ENCODE peak calls at places on chromosomes 3 and 15, in seven cellular contexts. O is transverse colon; F is iPS DF 6.9; J is pancreas; G is GM12878; T is Peyer's patch; P is CD4-positive, alpha-beta memory T cell. R is an unnamed sample.

GRCh38 chr15:50993598-50993997 is 85.1 kb downstream of the AP4E1 start:
- DNase-seq in O (no peak), F (no peak), J (no peak), G (no peak), T (no peak), P (no peak), R (no peak)

GRCh38 chr3:37458162-37458895 is 283.9 kb upstream of the LRRFIP2 start:
- DNase-seq in O (no peak), F (no peak), J (no peak), G (no peak), T (no peak), P (no peak), R (no peak)

GRCh38 chr3:21330293-21330692 is 420.7 kb downstream of the ZNF385D start:
- DNase-seq in O (no peak), F (no peak), J (no peak), G (peak; percentile 9), T (no peak), P (no peak), R (no peak)

GRCh38 chr3:152039887-152040286 is 166.4 kb downstream of the SUCNR1 start:
- DNase-seq in O (no peak), F (no peak), J (no peak), G (peak; percentile 70), T (no peak), P (no peak), R (no peak)

GRCh38 chr3:157865449-157865862 is 240.8 kb downstream of the SHOX2 start:
- DNase-seq in O (peak; percentile 54), F (peak; percentile 50), J (no peak), G (peak; percentile 1), T (no peak), P (peak; percentile 1), R (peak; percentile 50)

GRCh38 chr3:31550452-31551251 is 17.9 kb downstream of the STT3B start:
- DNase-seq in O (no peak), F (no peak), J (no peak), G (no peak), T (no peak), P (peak; percentile 40), R (peak; percentile 21)

GRCh38 chr15:22981336-22981840 is 1.2 kb upstream of the CYFIP1 start:
- DNase-seq in O (no peak), F (no peak), J (no peak), G (no peak), T (no peak), P (no peak), R (no peak)

GRCh38 chr3:152738656-152739055 is 96.3 kb upstream of the P2RY1 start:
- DNase-seq in O (no peak), F (no peak), J (no peak), G (peak; percentile 60), T (no peak), P (no peak), R (no peak)

GRCh38 chr3:54905230-54905888 is 22.5 kb downstream of the LRTM1 start:
- DNase-seq in O (no peak), F (no peak), J (no peak), G (no peak), T (no peak), P (no peak), R (no peak)

GRCh38 chr3:14649466-14649865 is 2.1 kb upstream of the CCDC174 start:
- DNase-seq in O (no peak), F (no peak), J (no peak), G (no peak), T (no peak), P (no peak), R (no peak)

GRCh38 chr3:197559662-197560061 is 3.9 kb upstream of the BDH1 start:
- DNase-seq in O (peak; percentile 70), F (no peak), J (no peak), G (no peak), T (no peak), P (no peak), R (no peak)

GRCh38 chr3:164236856-164237255 is 841.4 kb downstream of the SI start:
- DNase-seq in O (no peak), F (no peak), J (no peak), G (no peak), T (no peak), P (no peak), R (no peak)

GRCh38 chr3:139132976-139133375 is 88.3 kb upstream of the PRR23C start:
- DNase-seq in O (no peak), F (no peak), J (no peak), G (no peak), T (no peak), P (no peak), R (no peak)

GRCh38 chr3:187165144-187165543 is 25.8 kb upstream of the RPL39L start:
- DNase-seq in O (peak; percentile 16), F (peak; percentile 76), J (no peak), G (no peak), T (peak; percentile 28), P (peak; percentile 72), R (peak; percentile 75)

GRCh38 chr15:63502137-63502801 is 2.1 kb upstream of the USP3 start:
- DNase-seq in O (peak; percentile 52), F (no peak), J (no peak), G (no peak), T (no peak), P (no peak), R (no peak)

GRCh38 chr3:33299395-33300081 is 22.3 kb downstream of the FBXL2 start:
- DNase-seq in O (no peak), F (no peak), J (no peak), G (no peak), T (no peak), P (no peak), R (no peak)

GRCh38 chr3:62044874-62045273 is 328.5 kb downstream of the FEZF2 start:
- DNase-seq in O (no peak), F (no peak), J (no peak), G (no peak), T (no peak), P (no peak), R (no peak)

GRCh38 chr15:74374648-74375302 is 7.3 kb upstream of the CYP11A1 start:
- DNase-seq in O (no peak), F (no peak), J (no peak), G (no peak), T (no peak), P (no peak), R (no peak)

GRCh38 chr15:74375303-74375693 is 7.9 kb upstream of the CYP11A1 start:
- DNase-seq in O (peak; percentile 87), F (no peak), J (no peak), G (no peak), T (peak; percentile 95), P (peak; percentile 74), R (peak; percentile 77)

GRCh38 chr15:74373056-74373650 is 5.7 kb upstream of the CYP11A1 start:
- DNase-seq in O (no peak), F (no peak), J (no peak), G (no peak), T (no peak), P (no peak), R (no peak)

GRCh38 chr15:74376226-74376625 is 8.8 kb upstream of the CYP11A1 start:
- DNase-seq in O (no peak), F (no peak), J (no peak), G (no peak), T (no peak), P (no peak), R (no peak)

GRCh38 chr15:74373731-74374647 is 6.5 kb upstream of the CYP11A1 start:
- DNase-seq in O (peak; percentile 95), F (peak; percentile 89), J (peak; percentile 96), G (no peak), T (peak; percentile 97), P (peak; percentile 92), R (peak; percentile 91)
- H3K27ac ChIP-seq in O (peak overlapping the region; percentile 33), F (no peak overlapping the region), J (no peak overlapping the region), G (peak overlapping the region; percentile 49), T (peak overlapping the region; percentile 87), P (peak overlapping the region; percentile 38), R (peak overlapping the region; percentile 62)

DNA sequence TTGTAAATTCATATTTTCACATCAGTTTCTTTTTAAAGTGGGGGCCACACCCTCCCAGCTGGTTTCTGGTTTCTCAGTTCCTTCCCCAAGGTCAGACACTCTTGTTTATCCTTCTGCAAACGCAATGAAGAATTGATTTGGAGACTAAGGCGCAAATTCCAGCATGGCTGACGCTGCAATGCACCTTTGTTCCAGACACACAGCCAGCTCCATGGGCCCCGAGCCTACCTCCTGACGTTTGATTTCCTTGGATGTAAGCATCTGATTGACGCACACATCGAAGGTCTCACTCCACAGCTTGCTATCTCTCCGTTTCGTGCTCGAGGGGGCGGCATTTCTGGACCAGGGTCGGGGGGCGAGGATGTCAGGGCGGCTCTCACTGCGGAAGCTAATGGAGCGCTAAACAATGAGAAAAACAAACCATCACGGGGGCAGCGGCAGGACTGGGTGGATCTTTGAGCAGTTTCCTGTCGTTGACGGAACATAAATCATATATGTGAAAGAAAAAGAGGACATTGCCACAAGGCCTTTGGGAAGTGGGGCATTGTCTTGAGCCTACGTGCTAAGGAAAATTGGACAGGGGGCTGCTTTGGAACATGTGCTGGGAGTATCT is 46.9 kb downstream of the ARHGEF3 start:
- DNase-seq in O (peak; percentile 19), F (no peak), J (no peak), G (peak; percentile 34), T (peak; percentile 63), P (peak; percentile 41), R (peak; percentile 45)
- H3K4me3 ChIP-seq in O (no peak overlapping the region), F (no peak overlapping the region), J (no peak overlapping the region), G (peak overlapping the region; percentile 72), T (peak overlapping the region; percentile 36), P (no peak overlapping the region), R (peak overlapping the region; percentile 59)

DNA sequence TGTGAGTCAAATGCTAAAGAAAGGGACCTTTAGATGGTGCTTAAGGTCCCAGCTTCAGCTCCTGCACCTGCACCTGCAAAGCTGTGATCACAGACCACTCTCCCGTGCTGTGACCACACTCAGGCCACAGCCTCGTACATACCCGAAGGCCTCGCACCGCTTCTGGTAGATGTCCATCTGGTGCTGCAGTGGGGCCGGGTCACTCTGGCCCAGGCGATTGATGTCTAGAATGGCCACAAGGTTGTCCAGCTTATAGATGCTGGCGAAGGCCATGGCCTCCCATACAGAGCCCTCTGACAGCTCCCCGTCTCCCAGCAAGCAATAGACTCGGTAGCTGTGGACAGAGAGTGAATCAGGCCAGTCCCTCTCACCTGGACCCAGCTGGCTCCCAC is 21.0 kb downstream of the TKT start:
- DNase-seq in O (no peak), F (no peak), J (peak; percentile 51), G (no peak), T (no peak), P (no peak), R (no peak)
- H3K36me3 ChIP-seq in O (no peaks in the 10 kb centered on the region), F (peaks cover 69% of the 10 kb centered on the region), J (peaks cover 3% of the 10 kb centered on the region), G (peaks cover 37% of the 10 kb centered on the region), T (no peaks in the 10 kb centered on the region), P (peaks cover 71% of the 10 kb centered on the region), R (no peaks in the 10 kb centered on the region)

DNA sequence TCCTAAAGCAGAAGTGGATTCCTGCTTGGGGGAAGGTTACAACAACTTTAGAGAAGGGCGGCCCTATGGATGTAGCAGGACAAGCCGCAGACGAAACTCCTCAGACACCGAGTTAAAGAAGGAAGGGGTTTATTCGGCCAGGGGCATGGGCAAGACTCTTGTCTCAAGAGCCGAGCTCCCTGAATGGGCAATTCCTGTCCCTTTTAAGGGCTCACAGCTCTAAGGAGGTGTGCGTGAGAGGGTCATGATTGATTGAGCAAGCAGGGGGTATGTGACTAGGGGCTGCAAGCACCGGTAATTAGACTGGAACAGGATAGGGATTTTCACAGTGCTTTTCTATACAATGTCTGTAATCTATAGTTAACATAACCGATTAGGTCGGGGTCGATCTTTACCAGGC is 879 bp upstream of the PDHB start:
- DNase-seq in O (no peak), F (no peak), J (no peak), G (no peak), T (no peak), P (no peak), R (no peak)
- H3K27ac ChIP-seq in O (peak overlapping the region; percentile 91), F (no peak overlapping the region), J (no peak overlapping the region), G (no peak overlapping the region), T (peak overlapping the region; percentile 94), P (no peak overlapping the region), R (no peak overlapping the region)

R was measured in naive thymus-derived CD4-positive, alpha-beta T cell.